ENCODE peak calls at places on chromosome 18, in ten cellular contexts. F, A, U, O, R, K, T, E, V and N are unnamed samples.

GRCh38 chr18:23281626-23282436 is 146.5 kb downstream of the CABLES1 start:
- DNase-seq in A (peak; percentile 42), O (peak; percentile 35), K (no peak), E (peak; percentile 67), U (peak; percentile 39), F (peak; percentile 60), T (no peak), V (no peak), R (no peak), N (peak; percentile 74)

GRCh38 chr18:4299395-4299794 is 155.7 kb downstream of the DLGAP1 start:
- DNase-seq in K (no peak), T (no peak), U (no peak), A (no peak), O (no peak), E (no peak), R (no peak), F (no peak), V (no peak), N (no peak)

GRCh38 chr18:45727068-45727467 is 3.1 kb downstream of the SLC14A1 start:
- DNase-seq in O (no peak), U (no peak), T (no peak), A (no peak), R (no peak), K (no peak), F (no peak), E (no peak), V (no peak), N (no peak)

GRCh38 chr18:37483221-37483971 is 82.2 kb downstream of the CELF4 start:
- DNase-seq in F (peak; percentile 2), A (peak; percentile 12), R (no peak), V (no peak), T (no peak), E (no peak), K (peak; percentile 35), O (no peak), U (no peak), N (peak; percentile 28)

GRCh38 chr18:3345452-3345851 is 83.5 kb downstream of the MYL12B start:
- DNase-seq in F (peak; percentile 30), V (no peak), O (no peak), E (no peak), A (no peak), U (no peak), K (no peak), T (no peak), R (peak; percentile 32), N (no peak)

GRCh38 chr18:32956591-32957310 is 183.9 kb upstream of the KLHL14 start:
- DNase-seq in E (no peak), R (no peak), U (no peak), K (no peak), V (peak; percentile 2), O (no peak), F (peak; percentile 7), A (peak; percentile 85), T (no peak), N (no peak)

GRCh38 chr18:48136544-48137353 is 206.3 kb upstream of the SMAD2 start:
- DNase-seq in K (peak; percentile 49), U (peak; percentile 68), F (no peak), A (no peak), O (no peak), R (no peak), E (no peak), V (no peak), T (no peak), N (no peak)

GRCh38 chr18:48806551-48807261 is 144.1 kb downstream of the SMAD7 start:
- DNase-seq in T (no peak), A (peak; percentile 50), K (no peak), F (peak; percentile 74), U (peak; percentile 27), E (peak; percentile 18), R (peak; percentile 13), O (peak; percentile 12), V (no peak), N (no peak)

GRCh38 chr18:22203892-22204536 is 34.6 kb downstream of the GATA6 start:
- DNase-seq in T (no peak), E (no peak), V (no peak), F (no peak), R (no peak), O (no peak), U (no peak), A (no peak), K (no peak), N (no peak)

GRCh38 chr18:13294309-13294708 is 75.7 kb downstream of the LDLRAD4 start:
- DNase-seq in O (no peak), U (no peak), K (no peak), A (no peak), F (no peak), R (no peak), T (no peak), E (no peak), V (no peak), N (no peak)

DNA sequence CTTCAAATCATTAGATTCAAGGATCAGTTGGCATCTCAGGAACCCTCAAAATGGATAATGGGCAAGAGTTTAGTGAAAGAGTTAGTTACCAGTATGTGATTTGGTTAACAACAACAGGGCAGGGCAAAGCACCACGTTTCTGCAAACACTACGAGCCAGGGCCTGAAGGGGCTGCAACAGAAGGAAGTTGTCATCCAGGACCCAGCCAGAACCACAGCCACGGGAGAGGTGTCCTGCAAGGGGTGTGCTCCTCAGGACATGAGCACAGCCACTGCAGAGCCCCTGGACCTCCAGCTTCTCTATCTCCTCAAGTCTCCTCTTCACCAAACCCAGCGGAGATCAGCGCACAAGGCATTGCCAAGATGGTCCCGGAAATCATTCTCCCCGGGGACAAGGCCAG is 173.3 kb upstream of the PIEZO2 start:
- DNase-seq in T (no peak), U (no peak), V (no peak), O (no peak), R (no peak), F (no peak), K (no peak), A (no peak), E (no peak), N (no peak)
- TF ChIP-seq CTCF in T (no peak), U (no peak), V (no peak), O (peak; percentile 13), R (no peak), F (no peak), K (no peak), A (no peak), E (no peak), N (no peak)

DNA sequence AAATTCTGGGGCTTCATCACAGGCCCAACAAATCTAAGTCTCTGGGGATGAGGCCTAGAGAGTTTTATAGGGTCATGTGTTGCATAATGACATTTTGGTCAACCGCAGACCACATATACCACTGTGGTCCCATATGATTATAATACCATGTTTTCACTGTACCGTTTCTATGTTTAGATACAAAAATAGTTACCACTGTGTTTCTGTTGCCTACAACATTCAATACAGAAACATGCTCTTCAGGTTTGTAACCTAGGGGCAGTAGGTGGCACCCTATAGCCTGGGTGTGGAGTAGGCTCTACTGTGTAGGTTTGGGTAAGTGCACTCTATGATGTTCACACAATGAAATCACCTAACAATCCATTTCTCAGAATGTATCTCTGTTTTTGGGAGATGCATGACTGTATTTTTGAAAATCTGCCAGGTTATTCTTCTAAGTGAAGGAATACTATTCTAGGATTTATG is 485.2 kb downstream of the PTPRM start:
- DNase-seq in U (no peak), E (no peak), F (no peak), T (no peak), R (no peak), A (peak; percentile 27), V (no peak), K (no peak), O (no peak), N (peak; percentile 13)
- TF ChIP-seq CTCF in U (no peak), E (no peak), F (no peak), T (no peak), R (no peak), A (no peak), V (no peak), K (no peak), O (no peak), N (no peak)

GRCh38 chr18:6257950-6258349 is 156.8 kb downstream of the L3MBTL4 start:
- DNase-seq in O (no peak), U (no peak), R (no peak), K (no peak), V (no peak), T (no peak), A (no peak), E (no peak), F (no peak), N (no peak)
- TF ChIP-seq CTCF in O (no peak), U (no peak), R (no peak), K (no peak), V (no peak), T (no peak), A (no peak), E (no peak), F (no peak), N (no peak)

GRCh38 chr18:31687016-31687415 is 2.6 kb upstream of the B4GALT6 start:
- DNase-seq in O (no peak), R (no peak), E (no peak), V (no peak), A (no peak), U (no peak), K (no peak), F (no peak), T (no peak), N (no peak)

GRCh38 chr18:31686572-31686971 is 2.2 kb upstream of the B4GALT6 start:
- DNase-seq in A (no peak), V (no peak), T (no peak), K (no peak), F (no peak), U (no peak), E (no peak), O (no peak), R (no peak), N (no peak)

GRCh38 chr18:31688601-31689000 is 4.2 kb upstream of the B4GALT6 start:
- DNase-seq in R (no peak), U (no peak), O (no peak), E (no peak), T (no peak), F (no peak), A (no peak), V (no peak), K (no peak), N (no peak)

GRCh38 chr18:31685097-31686082 is 1.0 kb upstream of the B4GALT6 start:
- DNase-seq in U (peak; percentile 82), E (no peak), A (peak; percentile 79), O (peak; percentile 44), F (peak; percentile 72), K (peak; percentile 94), T (peak; percentile 72), R (peak; percentile 27), V (no peak), N (peak; percentile 84)

GRCh38 chr18:31687529-31687928 is 3.1 kb upstream of the B4GALT6 start:
- DNase-seq in R (no peak), O (no peak), T (no peak), U (no peak), V (no peak), A (no peak), F (no peak), E (no peak), K (no peak), N (no peak)
- TF ChIP-seq CTCF in R (no peak), O (peak; percentile 22), T (no peak), U (no peak), V (peak; percentile 7), A (peak; percentile 16), F (no peak), E (no peak), K (no peak), N (no peak)

DNA sequence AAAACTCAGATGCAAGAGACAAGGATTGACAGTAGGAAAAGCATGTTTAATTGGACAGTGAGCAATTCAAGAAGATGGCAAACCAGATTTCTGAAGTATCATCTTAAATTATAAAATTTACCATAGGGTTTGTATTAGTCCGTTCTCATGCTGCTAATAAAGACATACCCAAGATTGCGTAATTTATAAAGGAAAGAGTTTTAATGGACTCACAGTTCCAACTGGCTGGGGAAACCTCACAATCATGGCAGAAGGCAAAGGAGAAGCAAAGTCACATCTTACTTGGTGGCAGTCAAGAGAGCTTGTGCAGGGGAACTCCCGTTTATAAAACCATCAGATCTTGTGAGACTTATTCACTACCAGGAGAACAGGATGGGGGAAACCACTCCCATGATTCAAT is 24.0 kb upstream of the NOL4 start:
- DNase-seq in F (no peak), O (no peak), V (no peak), K (no peak), T (no peak), R (no peak), A (no peak), E (no peak), U (no peak), N (no peak)
- TF ChIP-seq CTCF in F (no peak), O (no peak), V (no peak), K (no peak), T (no peak), R (no peak), A (no peak), E (no peak), U (no peak), N (no peak)